ENCODE peak calls at places on chromosomes 4 and X, in eight cellular contexts. J is B cell; D is fibroblast of pulmonary artery; Z is T-helper 22 cell; Q is activated T-helper 1 cell treated with anti-CD3 and anti-CD28 coated beads, Interleukin-12 subunit alpha, Interleukin-12 subunit beta, Interleukin-2, Interleukin-4 antibody, amounts not matched to agents 30 ng/mL and 10 ng/mL and 1 ng/mL, durations not matched to agents 14 hours and 24 hours and 36 hours; H is NCI-H1417 treated with DMSO at 0.1 percent for 48 hours; P is smooth muscle cell of the brain vasculature; O is amniotic stem cell. N is an unnamed sample.

GRCh38 chr4:24472514-24473308 is 111.6 kb downstream of the DHX15 start:
- DNase-seq in J (peak; percentile 74), D (peak; percentile 80), Z (peak; percentile 50), Q (peak; percentile 43), H (no peak), P (no peak), O (peak; percentile 70), N (peak; percentile 93)

GRCh38 chr4:15765910-15766703 is 12.0 kb upstream of the CD38 start:
- DNase-seq in J (no peak), D (no peak), Z (peak; percentile 12), Q (peak; percentile 54), H (no peak), P (no peak), O (no peak), N (no peak)

GRCh38 chr4:88823058-88823919 is 125.7 kb upstream of the NAP1L5 start:
- DNase-seq in J (peak; percentile 29), D (peak; percentile 98), Z (peak; percentile 64), Q (peak; percentile 76), H (no peak), P (peak; percentile 95), O (peak; percentile 86), N (peak; percentile 69)

GRCh38 chr4:23614284-23614892 is 275.5 kb downstream of the PPARGC1A start:
- DNase-seq in J (no peak), D (peak; percentile 58), Z (no peak), Q (no peak), H (no peak), P (no peak), O (no peak), N (no peak)

GRCh38 chr4:45324381-45325111 is 598.2 kb upstream of the GNPDA2 start:
- DNase-seq in J (no peak), D (no peak), Z (no peak), Q (no peak), H (no peak), P (no peak), O (no peak), N (no peak)

GRCh38 chrX:154002215-154002719 is 17.4 kb downstream of the IRAK1 start:
- DNase-seq in J (no peak), D (peak; percentile 33), Z (peak; percentile 24), Q (peak; percentile 19), H (no peak), P (no peak), O (no peak), N (no peak)

GRCh38 chr4:117983541-117984451 is 50.5 kb upstream of the NDST3 start:
- DNase-seq in J (no peak), D (peak; percentile 0), Z (no peak), Q (no peak), H (no peak), P (no peak), O (no peak), N (no peak)

GRCh38 chr4:140637836-140638235 is 69.1 kb upstream of the UCP1 start:
- DNase-seq in J (peak; percentile 57), D (peak; percentile 42), Z (no peak), Q (peak; percentile 8), H (no peak), P (no peak), O (no peak), N (no peak)

GRCh38 chrX:81120936-81121351 is 80.8 kb downstream of the HMGN5 start:
- DNase-seq in J (no peak), D (peak; percentile 45), Z (no peak), Q (no peak), H (peak; percentile 2), P (peak; percentile 18), O (peak; percentile 21), N (no peak)

GRCh38 chr4:138647433-138647832 is 368.1 kb upstream of the NOCT start:
- DNase-seq in J (no peak), D (no peak), Z (no peak), Q (no peak), H (no peak), P (no peak), O (no peak), N (no peak)

GRCh38 chrX:153635388-153635787 is 11.6 kb upstream of the DUSP9 start:
- DNase-seq in J (peak; percentile 21), D (no peak), Z (no peak), Q (no peak), H (no peak), P (no peak), O (no peak), N (no peak)

GRCh38 chrX:151830911-151831310 is 81.8 kb upstream of the MAGEA4 start:
- DNase-seq in J (no peak), D (peak; percentile 44), Z (no peak), Q (no peak), H (no peak), P (no peak), O (no peak), N (no peak)

GRCh38 chr4:135354876-135355275 is 1153.3 kb upstream of the PABPC4L start:
- DNase-seq in J (no peak), D (peak; percentile 11), Z (no peak), Q (no peak), H (no peak), P (no peak), O (no peak), N (no peak)

GRCh38 chr4:166165829-166166420 is 292.9 kb downstream of the TLL1 start:
- DNase-seq in J (peak; percentile 9), D (peak; percentile 92), Z (no peak), Q (no peak), H (peak; percentile 61), P (peak; percentile 57), O (peak; percentile 25), N (peak; percentile 70)

GRCh38 chr4:185473247-185473646 is 1.7 kb upstream of the CCDC110 start:
- DNase-seq in J (no peak), D (no peak), Z (no peak), Q (no peak), H (no peak), P (no peak), O (no peak), N (no peak)

GRCh38 chr4:113433116-113433515 is 328.4 kb downstream of the CAMK2D start:
- DNase-seq in J (no peak), D (no peak), Z (no peak), Q (no peak), H (no peak), P (no peak), O (no peak), N (no peak)

GRCh38 chrX:13048265-13048664 is 3.8 kb upstream of the FAM9C start:
- DNase-seq in J (no peak), D (no peak), Z (no peak), Q (no peak), H (no peak), P (no peak), O (no peak), N (no peak)

GRCh38 chr4:168440442-168441264 is 39.6 kb downstream of the DDX60L start:
- DNase-seq in J (no peak), D (peak; percentile 44), Z (no peak), Q (no peak), H (no peak), P (no peak), O (no peak), N (no peak)

GRCh38 chr4:142579483-142579882 is 266.6 kb downstream of the INPP4B start:
- DNase-seq in J (no peak), D (no peak), Z (no peak), Q (no peak), H (no peak), P (no peak), O (no peak), N (no peak)

GRCh38 chrX:368811-369562 is 17.7 kb downstream of the PPP2R3B start:
- DNase-seq in J (peak; percentile 29), D (no peak), Z (no peak), Q (no peak), H (no peak), P (no peak), O (no peak), N (no peak)

GRCh38 chr4:183905081-183905592 is at the start of gene STOX2:
- DNase-seq in J (no peak), D (peak; percentile 32), Z (no peak), Q (no peak), H (no peak), P (no peak), O (no peak), N (peak; percentile 72)

GRCh38 chr4:105651879-105652640 is 56.4 kb downstream of the INTS12 start:
- DNase-seq in J (no peak), D (no peak), Z (no peak), Q (no peak), H (no peak), P (no peak), O (no peak), N (no peak)

GRCh38 chr4:129239088-129239487 is 143.1 kb downstream of the C4orf33 start:
- DNase-seq in J (no peak), D (peak; percentile 3), Z (no peak), Q (no peak), H (no peak), P (no peak), O (no peak), N (no peak)

GRCh38 chrX:110317079-110317819 is 636 bp downstream of the AMMECR1 start:
- DNase-seq in J (no peak), D (no peak), Z (no peak), Q (peak; percentile 13), H (no peak), P (no peak), O (no peak), N (peak; percentile 8)

GRCh38 chr4:66169341-66169740 is 499.1 kb upstream of the EPHA5 start:
- DNase-seq in J (no peak), D (peak; percentile 55), Z (no peak), Q (no peak), H (no peak), P (no peak), O (no peak), N (no peak)

GRCh38 chr4:185201983-185202962 is 1.5 kb downstream of the CFAP97 start:
- DNase-seq in J (no peak), D (peak; percentile 77), Z (peak; percentile 73), Q (peak; percentile 44), H (no peak), P (no peak), O (no peak), N (no peak)

GRCh38 chrX:14616876-14617275 is 87.5 kb downstream of the GLRA2 start:
- DNase-seq in J (no peak), D (peak; percentile 8), Z (no peak), Q (no peak), H (no peak), P (no peak), O (no peak), N (no peak)

GRCh38 chrX:132957211-132958085 is 981 bp downstream of the HS6ST2 start:
- DNase-seq in J (peak; percentile 30), D (peak; percentile 3), Z (no peak), Q (no peak), H (no peak), P (no peak), O (no peak), N (no peak)

GRCh38 chr4:168357941-168358340 is 39.4 kb upstream of the DDX60 start:
- DNase-seq in J (no peak), D (no peak), Z (no peak), Q (no peak), H (no peak), P (no peak), O (no peak), N (no peak)

GRCh38 chrX:22748093-22748999 is 251.4 kb upstream of the DDX53 start:
- DNase-seq in J (peak; percentile 32), D (peak; percentile 53), Z (no peak), Q (peak; percentile 1), H (peak; percentile 34), P (peak; percentile 9), O (peak; percentile 6), N (peak; percentile 38)

GRCh38 chr4:16857425-16857824 is 41.0 kb downstream of the LDB2 start:
- DNase-seq in J (no peak), D (no peak), Z (no peak), Q (no peak), H (no peak), P (no peak), O (no peak), N (no peak)